ENCODE peak calls at places on chromosomes 16 and 17, in seven cellular contexts. I is H9, Y is endothelial cell, S is HAP-1, M is upper lobe of right lung, B is GM12878, O is T-cell. L is an unnamed sample.

GRCh38 chr17:80327518-80327917 is 66.9 kb downstream of the RNF213 start:
- DNase-seq in I (no peak), O (no peak), S (no peak), M (peak; percentile 50), B (no peak), Y (no peak), L (no peak)

GRCh38 chr16:22743401-22743800 is 70.6 kb upstream of the HS3ST2 start:
- DNase-seq in M (no peak), I (no peak), S (no peak), O (no peak), Y (no peak), B (no peak), L (no peak)

GRCh38 chr17:32161506-32162365 is 19.4 kb downstream of the RHOT1 start:
- DNase-seq in Y (no peak), M (no peak), B (no peak), I (no peak), S (no peak), O (no peak), L (no peak)

GRCh38 chr17:60628252-60628889 is 28.4 kb downstream of the PPM1D start:
- DNase-seq in Y (no peak), I (no peak), O (no peak), B (no peak), S (no peak), M (no peak), L (no peak)

GRCh38 chr16:10509534-10510025 is 70.8 kb downstream of the EMP2 start:
- DNase-seq in B (peak; percentile 70), Y (peak; percentile 71), M (no peak), O (peak; percentile 59), I (peak; percentile 76), S (peak; percentile 80), L (no peak)

GRCh38 chr17:74199306-74200092 is 4.0 kb upstream of the RPL38 start:
- DNase-seq in O (peak; percentile 52), M (peak; percentile 83), B (no peak), I (peak; percentile 89), S (peak; percentile 82), Y (peak; percentile 87), L (no peak)

GRCh38 chr17:5019475-5019956 is 15.7 kb downstream of the SLC52A1 start:
- DNase-seq in B (no peak), M (no peak), S (no peak), Y (no peak), O (no peak), I (no peak), L (no peak)

GRCh38 chr16:9090101-9090959 is 1.1 kb upstream of the HAPSTR1 start:
- DNase-seq in S (no peak), O (peak; percentile 17), I (peak; percentile 66), Y (peak; percentile 51), M (peak; percentile 81), B (no peak), L (no peak)

GRCh38 chr17:50153650-50154575 is 3.4 kb upstream of the PPP1R9B start:
- DNase-seq in I (no peak), M (peak; percentile 67), S (no peak), Y (no peak), O (no peak), B (no peak), L (no peak)

GRCh38 chr17:66633322-66633965 is 201.5 kb upstream of the CACNG5 start:
- DNase-seq in Y (no peak), M (no peak), O (peak; percentile 10), B (no peak), S (no peak), I (no peak), L (no peak)